ENCODE peak calls at places on chromosomes 3 and 15, in ten cellular contexts. M, U, V, W, Y, I, E, L, T and H are unnamed samples.

GRCh38 chr3:191688756-191689433 is 227.9 kb downstream of the PYDC2 start:
- DNase-seq in Y (no peak), E (no peak), I (no peak), U (no peak), V (no peak), L (no peak), T (no peak), M (no peak), W (no peak), H (no peak)

GRCh38 chr3:29926391-29926790 is 645.5 kb downstream of the RBMS3 start:
- DNase-seq in M (no peak), I (no peak), Y (no peak), E (no peak), T (no peak), W (no peak), L (no peak), V (no peak), U (no peak), H (no peak)

GRCh38 chr15:36911322-36911944 is 188.9 kb downstream of the MEIS2 start:
- DNase-seq in M (no peak), L (no peak), T (no peak), U (no peak), V (no peak), I (no peak), Y (no peak), E (no peak), W (no peak), H (no peak)

GRCh38 chr3:195868336-195868865 is 40.0 kb downstream of the TNK2 start:
- DNase-seq in L (no peak), V (no peak), E (no peak), M (no peak), U (no peak), W (no peak), I (no peak), T (no peak), Y (no peak), H (no peak)

GRCh38 chr15:100918690-100919480 is at the start of gene LRRK1:
- DNase-seq in Y (no peak), W (peak; percentile 53), M (no peak), I (peak; percentile 43), V (peak; percentile 39), U (no peak), T (peak; percentile 81), L (peak; percentile 52), E (no peak), H (no peak)

GRCh38 chr3:196237203-196237602 is 20.9 kb downstream of the SLC51A start:
- DNase-seq in T (no peak), M (no peak), V (no peak), E (no peak), Y (no peak), W (no peak), L (no peak), U (no peak), I (no peak), H (no peak)

GRCh38 chr3:151276038-151277027 is 2.0 kb downstream of the P2RY14 start:
- DNase-seq in U (no peak), Y (no peak), E (no peak), I (no peak), V (no peak), L (no peak), T (no peak), M (no peak), W (peak; percentile 44), H (no peak)

GRCh38 chr15:76335851-76336253 is 721 bp upstream of the ISL2 start:
- DNase-seq in L (peak; percentile 81), I (no peak), U (no peak), M (no peak), T (no peak), E (no peak), W (peak; percentile 38), V (no peak), Y (no peak), H (no peak)

GRCh38 chr15:30059771-30060170 is 23.0 kb upstream of the GOLGA8J start:
- DNase-seq in V (no peak), T (no peak), W (no peak), U (no peak), E (no peak), L (no peak), M (no peak), I (no peak), Y (no peak), H (no peak)

GRCh38 chr3:171994646-171995441 is 44.5 kb upstream of the FNDC3B start:
- DNase-seq in T (no peak), M (no peak), I (no peak), L (no peak), V (no peak), E (no peak), U (no peak), W (no peak), Y (no peak), H (no peak)

GRCh38 chr3:23928525-23928924 is 11.6 kb downstream of the RPL15 start:
- DNase-seq in I (no peak), L (no peak), W (no peak), E (no peak), M (no peak), V (no peak), T (no peak), U (no peak), Y (no peak), H (no peak)

GRCh38 chr3:130390079-130390478 is 44.6 kb downstream of the COL6A5 start:
- DNase-seq in M (no peak), V (no peak), T (no peak), W (no peak), E (no peak), I (no peak), U (no peak), L (no peak), Y (no peak), H (peak; percentile 4)

GRCh38 chr3:72248389-72248761 is 463.4 kb upstream of the PROK2 start:
- DNase-seq in W (no peak), I (no peak), V (no peak), L (no peak), U (no peak), Y (no peak), E (no peak), M (no peak), T (no peak), H (no peak)

GRCh38 chr3:179681492-179682263 is 28.8 kb downstream of the USP13 start:
- DNase-seq in U (no peak), I (no peak), E (no peak), L (no peak), T (no peak), W (no peak), M (no peak), V (no peak), Y (peak; percentile 65), H (no peak)

GRCh38 chr3:50242778-50243551 is 7.0 kb downstream of the GNAI2 start:
- DNase-seq in L (no peak), V (peak; percentile 84), Y (peak; percentile 81), E (peak; percentile 47), W (peak; percentile 91), U (no peak), M (no peak), T (no peak), I (no peak), H (no peak)

GRCh38 chr3:160747437-160747836 is 8.6 kb upstream of the PPM1L start:
- DNase-seq in M (no peak), Y (no peak), I (no peak), E (no peak), U (no peak), T (no peak), L (no peak), W (no peak), V (no peak), H (peak; percentile 69)

GRCh38 chr3:18643290-18643689 is 218.2 kb upstream of the SATB1 start:
- DNase-seq in Y (no peak), T (no peak), V (no peak), L (no peak), M (no peak), E (no peak), W (no peak), I (no peak), U (no peak), H (no peak)
- TF ChIP-seq POLR2A in Y (no peak), T (no peak), V (no peak), L (no peak), M (no peak), E (no peak), W (no peak), I (no peak), U (no peak), H (no peak)

GRCh38 chr3:135844381-135844780 is 121.1 kb upstream of the PPP2R3A start:
- DNase-seq in L (no peak), M (no peak), V (no peak), Y (no peak), I (no peak), U (no peak), T (no peak), E (no peak), W (no peak), H (no peak)

GRCh38 chr3:135837977-135838636 is 127.4 kb upstream of the PPP2R3A start:
- DNase-seq in M (no peak), V (no peak), L (no peak), U (no peak), Y (no peak), E (no peak), I (no peak), T (no peak), W (no peak), H (no peak)

GRCh38 chr3:135840436-135840835 is 125.1 kb upstream of the PPP2R3A start:
- DNase-seq in M (no peak), L (no peak), U (no peak), Y (no peak), W (no peak), T (no peak), I (no peak), E (no peak), V (no peak), H (no peak)
- TF ChIP-seq POLR2A in M (no peak), L (no peak), U (no peak), Y (no peak), W (no peak), T (no peak), I (no peak), E (no peak), V (no peak), H (no peak)

GRCh38 chr3:157235291-157235690 is 75.3 kb upstream of the CCNL1 start:
- DNase-seq in Y (no peak), M (no peak), I (no peak), L (no peak), V (no peak), U (no peak), T (no peak), W (no peak), E (no peak), H (no peak)
- TF ChIP-seq POLR2A in Y (no peak), M (no peak), I (no peak), L (no peak), V (no peak), U (no peak), T (no peak), W (no peak), E (no peak), H (no peak)

DNA sequence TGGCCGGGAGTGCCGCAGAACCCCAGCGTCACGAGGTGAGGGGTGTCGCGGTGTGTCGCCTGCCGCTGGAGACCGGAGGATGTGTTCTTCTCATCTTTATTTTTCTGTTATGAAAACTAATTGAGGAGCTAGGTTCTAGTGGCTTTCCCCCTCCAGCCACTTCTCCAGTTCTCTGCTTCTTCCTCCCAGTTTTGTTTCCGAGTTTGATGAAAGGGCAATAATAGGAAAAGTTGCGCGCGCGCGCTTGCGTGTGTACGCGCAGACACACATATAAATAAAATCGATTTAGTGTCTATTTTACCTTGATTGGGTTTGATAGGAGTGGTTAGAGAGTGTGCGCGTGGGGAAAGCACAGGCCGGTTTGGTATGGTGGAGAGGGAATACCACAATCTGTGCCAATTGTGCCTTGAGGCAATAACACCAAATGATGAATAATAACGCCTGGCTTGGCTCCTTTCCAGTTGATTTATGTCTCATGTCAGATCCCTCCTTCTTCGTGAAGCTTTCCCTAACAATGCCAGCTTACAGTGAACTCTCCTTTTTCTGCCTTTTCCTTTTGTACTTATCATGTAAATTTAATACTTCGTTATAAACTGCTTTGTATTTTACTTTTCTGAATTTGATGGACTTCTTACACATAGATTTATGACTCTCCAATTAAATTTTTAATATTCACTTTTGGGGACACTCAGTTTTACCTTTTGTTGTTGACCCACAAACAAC is 1.5 kb downstream of the TIPARP start:
- DNase-seq in U (peak; percentile 73), Y (peak; percentile 74), E (no peak), M (no peak), I (peak; percentile 28), W (peak; percentile 23), V (no peak), T (no peak), L (peak; percentile 49), H (peak; percentile 78)
- TF ChIP-seq POLR2A in U (no peak), Y (no peak), E (no peak), M (no peak), I (no peak), W (peak; percentile 10), V (no peak), T (no peak), L (no peak), H (no peak)